ENCODE peak calls at places on chromosomes 3 and 15, in six cellular contexts. One of them, this sample, is unnamed.
A peak's percentile ranks its signal among the peaks of the same experiment; 100 is the strongest.

GRCh38 chr15:71437919-71438318 is 322.6 kb downstream of the THSD4 start:
- DNase-seq in fibroblast of mammary gland: no peak
- DNase-seq in psoas muscle: no peak
- DNase-seq in IMR-90: no peak
- DNase-seq in colonic mucosa: no peak
- DNase-seq in progenitor cell of endocrine pancreas: no peak
- DNase-seq in this sample: no peak

GRCh38 chr3:178785961-178786360 is 249.7 kb downstream of the KCNMB2 start:
- DNase-seq in progenitor cell of endocrine pancreas: no peak
- DNase-seq in IMR-90: no peak
- DNase-seq in fibroblast of mammary gland: peak; percentile 6
- DNase-seq in colonic mucosa: no peak
- DNase-seq in psoas muscle: no peak
- DNase-seq in this sample: no peak

GRCh38 chr3:36906504-36907149 is 38.2 kb downstream of the TRANK1 start:
- DNase-seq in psoas muscle: no peak
- DNase-seq in progenitor cell of endocrine pancreas: no peak
- DNase-seq in IMR-90: peak; percentile 67
- DNase-seq in colonic mucosa: no peak
- DNase-seq in fibroblast of mammary gland: peak; percentile 69
- DNase-seq in this sample: peak; percentile 9

GRCh38 chr15:85500060-85500708 is 119.8 kb downstream of the AKAP13 start:
- DNase-seq in progenitor cell of endocrine pancreas: no peak
- DNase-seq in fibroblast of mammary gland: no peak
- DNase-seq in colonic mucosa: no peak
- DNase-seq in psoas muscle: no peak
- DNase-seq in IMR-90: no peak
- DNase-seq in this sample: no peak

GRCh38 chr3:172142074-172143059 is 103.0 kb downstream of the FNDC3B start:
- DNase-seq in progenitor cell of endocrine pancreas: no peak
- DNase-seq in psoas muscle: no peak
- DNase-seq in fibroblast of mammary gland: peak; percentile 87
- DNase-seq in colonic mucosa: no peak
- DNase-seq in IMR-90: peak; percentile 91
- DNase-seq in this sample: peak; percentile 66

GRCh38 chr15:40932625-40933519 is 3.7 kb downstream of the DLL4 start:
- DNase-seq in IMR-90: no peak
- DNase-seq in progenitor cell of endocrine pancreas: no peak
- DNase-seq in fibroblast of mammary gland: no peak
- DNase-seq in psoas muscle: no peak
- DNase-seq in colonic mucosa: peak; percentile 83
- DNase-seq in this sample: no peak

GRCh38 chr3:24272875-24273274 is 221.8 kb downstream of the THRB start:
- DNase-seq in progenitor cell of endocrine pancreas: no peak
- DNase-seq in psoas muscle: no peak
- DNase-seq in colonic mucosa: no peak
- DNase-seq in IMR-90: no peak
- DNase-seq in fibroblast of mammary gland: peak; percentile 38
- DNase-seq in this sample: peak; percentile 17

GRCh38 chr15:96435841-96436240 is 105.3 kb downstream of the NR2F2 start:
- DNase-seq in fibroblast of mammary gland: no peak
- DNase-seq in colonic mucosa: no peak
- DNase-seq in psoas muscle: no peak
- DNase-seq in IMR-90: no peak
- DNase-seq in progenitor cell of endocrine pancreas: no peak
- DNase-seq in this sample: no peak

GRCh38 chr3:125440559-125440955 is 65.4 kb upstream of the ZNF148 start:
- DNase-seq in IMR-90: no peak
- DNase-seq in psoas muscle: no peak
- DNase-seq in progenitor cell of endocrine pancreas: no peak
- DNase-seq in colonic mucosa: peak; percentile 63
- DNase-seq in fibroblast of mammary gland: no peak
- DNase-seq in this sample: peak; percentile 21

GRCh38 chr3:61009025-61009424 is 242.2 kb downstream of the FHIT start:
- DNase-seq in IMR-90: no peak
- DNase-seq in progenitor cell of endocrine pancreas: no peak
- DNase-seq in colonic mucosa: no peak
- DNase-seq in fibroblast of mammary gland: no peak
- DNase-seq in psoas muscle: no peak
- DNase-seq in this sample: no peak

GRCh38 chr3:65855370-65856100 is 183.2 kb downstream of the MAGI1 start:
- DNase-seq in IMR-90: peak; percentile 45
- DNase-seq in colonic mucosa: no peak
- DNase-seq in progenitor cell of endocrine pancreas: no peak
- DNase-seq in psoas muscle: peak; percentile 22
- DNase-seq in fibroblast of mammary gland: peak; percentile 66
- DNase-seq in this sample: peak; percentile 58

GRCh38 chr3:193010191-193010590 is 92.5 kb upstream of the MB21D2 start:
- DNase-seq in fibroblast of mammary gland: no peak
- DNase-seq in colonic mucosa: no peak
- DNase-seq in progenitor cell of endocrine pancreas: no peak
- DNase-seq in IMR-90: no peak
- DNase-seq in psoas muscle: peak; percentile 26
- DNase-seq in this sample: no peak

GRCh38 chr3:22491326-22491725 is 711.8 kb upstream of the UBE2E2 start:
- DNase-seq in progenitor cell of endocrine pancreas: no peak
- DNase-seq in fibroblast of mammary gland: no peak
- DNase-seq in IMR-90: no peak
- DNase-seq in colonic mucosa: no peak
- DNase-seq in psoas muscle: no peak
- DNase-seq in this sample: no peak

GRCh38 chr3:148727242-148727641 is 29.5 kb downstream of the AGTR1 start:
- DNase-seq in IMR-90: no peak
- DNase-seq in progenitor cell of endocrine pancreas: no peak
- DNase-seq in fibroblast of mammary gland: peak; percentile 52
- DNase-seq in psoas muscle: no peak
- DNase-seq in colonic mucosa: peak; percentile 23
- DNase-seq in this sample: peak; percentile 49

GRCh38 chr3:42043116-42043796 is 47.9 kb upstream of the TRAK1 start:
- DNase-seq in colonic mucosa: peak; percentile 19
- DNase-seq in psoas muscle: no peak
- DNase-seq in progenitor cell of endocrine pancreas: no peak
- DNase-seq in fibroblast of mammary gland: peak; percentile 81
- DNase-seq in IMR-90: peak; percentile 49
- DNase-seq in this sample: peak; percentile 60

GRCh38 chr3:22322861-22323260 is 571.9 kb upstream of the ZNF385D start:
- DNase-seq in fibroblast of mammary gland: no peak
- DNase-seq in colonic mucosa: no peak
- DNase-seq in psoas muscle: no peak
- DNase-seq in progenitor cell of endocrine pancreas: no peak
- DNase-seq in IMR-90: no peak
- DNase-seq in this sample: no peak

GRCh38 chr3:174531262-174531982 is 327.7 kb upstream of the NAALADL2 start:
- DNase-seq in colonic mucosa: no peak
- DNase-seq in fibroblast of mammary gland: no peak
- DNase-seq in psoas muscle: no peak
- DNase-seq in IMR-90: no peak
- DNase-seq in progenitor cell of endocrine pancreas: no peak
- DNase-seq in this sample: no peak
- TF ChIP-seq CTCF in colonic mucosa: no peak
- TF ChIP-seq CTCF in fibroblast of mammary gland: no peak
- TF ChIP-seq CTCF in psoas muscle: no peak
- TF ChIP-seq CTCF in IMR-90: no peak
- TF ChIP-seq CTCF in progenitor cell of endocrine pancreas: no peak
- TF ChIP-seq CTCF in this sample: no peak

GRCh38 chr3:34200576-34200975 is 402.1 kb downstream of the PDCD6IP start:
- DNase-seq in progenitor cell of endocrine pancreas: no peak
- DNase-seq in psoas muscle: no peak
- DNase-seq in fibroblast of mammary gland: no peak
- DNase-seq in colonic mucosa: no peak
- DNase-seq in IMR-90: no peak
- DNase-seq in this sample: no peak

GRCh38 chr3:34198309-34198708 is 399.9 kb downstream of the PDCD6IP start:
- DNase-seq in psoas muscle: no peak
- DNase-seq in fibroblast of mammary gland: no peak
- DNase-seq in progenitor cell of endocrine pancreas: no peak
- DNase-seq in IMR-90: no peak
- DNase-seq in colonic mucosa: no peak
- DNase-seq in this sample: no peak

DNA sequence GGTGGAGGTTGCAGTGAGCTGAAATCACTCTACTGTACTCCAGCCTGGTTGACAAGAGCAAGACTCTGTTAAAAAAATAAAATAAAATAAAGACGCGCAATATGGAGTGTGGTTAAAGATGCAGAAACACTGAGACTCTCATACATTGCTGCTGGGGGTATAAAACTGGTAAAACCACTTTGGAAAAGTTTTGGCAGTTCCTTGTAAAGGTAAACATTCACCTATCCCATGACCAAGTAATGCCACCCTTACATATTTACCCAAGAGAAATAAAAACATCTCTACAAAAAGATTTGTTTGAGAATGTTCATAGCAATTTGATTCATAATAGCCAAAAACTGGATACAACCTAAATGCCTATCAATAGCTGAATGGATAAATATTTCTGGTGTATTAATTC is 398.5 kb downstream of the PDCD6IP start:
- DNase-seq in psoas muscle: no peak
- DNase-seq in fibroblast of mammary gland: no peak
- DNase-seq in IMR-90: no peak
- DNase-seq in colonic mucosa: no peak
- DNase-seq in progenitor cell of endocrine pancreas: no peak
- DNase-seq in this sample: no peak
- TF ChIP-seq CTCF in psoas muscle: no peak
- TF ChIP-seq CTCF in fibroblast of mammary gland: no peak
- TF ChIP-seq CTCF in IMR-90: no peak
- TF ChIP-seq CTCF in colonic mucosa: no peak
- TF ChIP-seq CTCF in progenitor cell of endocrine pancreas: no peak
- TF ChIP-seq CTCF in this sample: no peak

GRCh38 chr15:28273468-28273867 is 48.5 kb downstream of the HERC2 start:
- DNase-seq in colonic mucosa: no peak
- DNase-seq in psoas muscle: no peak
- DNase-seq in IMR-90: peak; percentile 34
- DNase-seq in fibroblast of mammary gland: peak; percentile 7
- DNase-seq in progenitor cell of endocrine pancreas: no peak
- DNase-seq in this sample: no peak
- TF ChIP-seq CTCF in colonic mucosa: no peak
- TF ChIP-seq CTCF in psoas muscle: no peak
- TF ChIP-seq CTCF in IMR-90: peak; percentile 27
- TF ChIP-seq CTCF in fibroblast of mammary gland: no peak
- TF ChIP-seq CTCF in progenitor cell of endocrine pancreas: peak; percentile 54
- TF ChIP-seq CTCF in this sample: no peak

GRCh38 chr3:52218454-52218853 is 7.0 kb downstream of the TLR9 start:
- DNase-seq in progenitor cell of endocrine pancreas: no peak
- DNase-seq in IMR-90: no peak
- DNase-seq in psoas muscle: peak; percentile 39
- DNase-seq in fibroblast of mammary gland: no peak
- DNase-seq in colonic mucosa: no peak
- DNase-seq in this sample: no peak

GRCh38 chr3:52215351-52215750 is 10.1 kb downstream of the TLR9 start:
- DNase-seq in progenitor cell of endocrine pancreas: no peak
- DNase-seq in colonic mucosa: no peak
- DNase-seq in fibroblast of mammary gland: no peak
- DNase-seq in IMR-90: no peak
- DNase-seq in psoas muscle: no peak
- DNase-seq in this sample: no peak

GRCh38 chr3:52218026-52218425 is 7.4 kb downstream of the TLR9 start:
- DNase-seq in progenitor cell of endocrine pancreas: no peak
- DNase-seq in IMR-90: no peak
- DNase-seq in psoas muscle: no peak
- DNase-seq in fibroblast of mammary gland: no peak
- DNase-seq in colonic mucosa: no peak
- DNase-seq in this sample: no peak

GRCh38 chr3:52217409-52217805 is 8.0 kb downstream of the TLR9 start:
- DNase-seq in IMR-90: no peak
- DNase-seq in psoas muscle: no peak
- DNase-seq in progenitor cell of endocrine pancreas: no peak
- DNase-seq in fibroblast of mammary gland: no peak
- DNase-seq in colonic mucosa: no peak
- DNase-seq in this sample: no peak

GRCh38 chr3:52216585-52217408 is 8.6 kb downstream of the TLR9 start:
- DNase-seq in colonic mucosa: peak; percentile 92
- DNase-seq in IMR-90: peak; percentile 79
- DNase-seq in progenitor cell of endocrine pancreas: no peak
- DNase-seq in fibroblast of mammary gland: peak; percentile 62
- DNase-seq in psoas muscle: peak; percentile 74
- DNase-seq in this sample: peak; percentile 98
- TF ChIP-seq CTCF in colonic mucosa: no peak
- TF ChIP-seq CTCF in IMR-90: no peak
- TF ChIP-seq CTCF in progenitor cell of endocrine pancreas: no peak
- TF ChIP-seq CTCF in fibroblast of mammary gland: no peak
- TF ChIP-seq CTCF in psoas muscle: no peak
- TF ChIP-seq CTCF in this sample: no peak

DNA sequence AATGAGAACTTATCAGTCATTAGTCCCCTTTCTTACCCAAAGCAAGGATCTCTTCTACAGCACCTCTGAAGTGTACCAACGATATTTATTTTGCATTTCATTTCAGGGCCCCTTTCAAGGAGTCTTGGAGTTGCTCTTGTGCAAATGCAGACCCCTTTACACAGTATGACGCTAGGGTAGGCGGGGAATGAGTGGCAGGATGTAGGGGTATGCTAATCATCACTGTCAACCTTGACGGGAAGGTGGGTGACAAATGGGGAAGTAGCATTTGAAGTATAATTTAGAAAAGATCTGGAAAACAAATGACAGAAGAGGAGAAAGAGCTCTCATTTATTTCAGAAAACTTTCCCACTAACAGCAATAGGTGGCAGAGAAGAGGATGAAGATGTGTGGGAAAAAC is 94.4 kb downstream of the LRRN1 start:
- DNase-seq in colonic mucosa: no peak
- DNase-seq in progenitor cell of endocrine pancreas: no peak
- DNase-seq in fibroblast of mammary gland: no peak
- DNase-seq in IMR-90: no peak
- DNase-seq in psoas muscle: no peak
- DNase-seq in this sample: no peak
- TF ChIP-seq CTCF in colonic mucosa: no peak
- TF ChIP-seq CTCF in progenitor cell of endocrine pancreas: no peak
- TF ChIP-seq CTCF in fibroblast of mammary gland: no peak
- TF ChIP-seq CTCF in IMR-90: no peak
- TF ChIP-seq CTCF in psoas muscle: no peak
- TF ChIP-seq CTCF in this sample: no peak

GRCh38 chr3:4791358-4791757 is 187.9 kb upstream of the BHLHE40 start:
- DNase-seq in fibroblast of mammary gland: no peak
- DNase-seq in IMR-90: no peak
- DNase-seq in colonic mucosa: no peak
- DNase-seq in progenitor cell of endocrine pancreas: no peak
- DNase-seq in psoas muscle: no peak
- DNase-seq in this sample: no peak
- TF ChIP-seq CTCF in fibroblast of mammary gland: no peak
- TF ChIP-seq CTCF in IMR-90: no peak
- TF ChIP-seq CTCF in colonic mucosa: no peak
- TF ChIP-seq CTCF in progenitor cell of endocrine pancreas: no peak
- TF ChIP-seq CTCF in psoas muscle: no peak
- TF ChIP-seq CTCF in this sample: no peak

GRCh38 chr3:64218746-64219145 is 6.5 kb downstream of the PRICKLE2 start:
- DNase-seq in psoas muscle: no peak
- DNase-seq in IMR-90: no peak
- DNase-seq in colonic mucosa: no peak
- DNase-seq in fibroblast of mammary gland: no peak
- DNase-seq in progenitor cell of endocrine pancreas: no peak
- DNase-seq in this sample: no peak

GRCh38 chr3:64223809-64224570 is 1.3 kb downstream of the PRICKLE2 start:
- DNase-seq in colonic mucosa: no peak
- DNase-seq in IMR-90: peak; percentile 62
- DNase-seq in psoas muscle: no peak
- DNase-seq in fibroblast of mammary gland: peak; percentile 62
- DNase-seq in progenitor cell of endocrine pancreas: no peak
- DNase-seq in this sample: no peak

GRCh38 chr3:64222501-64222900 is 2.8 kb downstream of the PRICKLE2 start:
- DNase-seq in psoas muscle: no peak
- DNase-seq in progenitor cell of endocrine pancreas: no peak
- DNase-seq in colonic mucosa: no peak
- DNase-seq in fibroblast of mammary gland: no peak
- DNase-seq in IMR-90: no peak
- DNase-seq in this sample: no peak

GRCh38 chr3:64220161-64220560 is 5.1 kb downstream of the PRICKLE2 start:
- DNase-seq in colonic mucosa: no peak
- DNase-seq in psoas muscle: no peak
- DNase-seq in progenitor cell of endocrine pancreas: no peak
- DNase-seq in IMR-90: peak; percentile 63
- DNase-seq in fibroblast of mammary gland: peak; percentile 64
- DNase-seq in this sample: peak; percentile 58

GRCh38 chr3:64221564-64222257 is 3.6 kb downstream of the PRICKLE2 start:
- DNase-seq in progenitor cell of endocrine pancreas: no peak
- DNase-seq in psoas muscle: no peak
- DNase-seq in IMR-90: no peak
- DNase-seq in colonic mucosa: no peak
- DNase-seq in fibroblast of mammary gland: no peak
- DNase-seq in this sample: no peak
- TF ChIP-seq CTCF in progenitor cell of endocrine pancreas: no peak
- TF ChIP-seq CTCF in psoas muscle: no peak
- TF ChIP-seq CTCF in IMR-90: peak; percentile 15
- TF ChIP-seq CTCF in colonic mucosa: no peak
- TF ChIP-seq CTCF in fibroblast of mammary gland: peak; percentile 7
- TF ChIP-seq CTCF in this sample: no peak

This sample was measured in MCF 10A.